ENCODE peak calls at places on chromosomes 11 and 22, in six cellular contexts. G is colonic mucosa, O is psoas muscle, B is HCT116, N is thoracic aorta, Q is spleen. I is an unnamed sample.
A peak's percentile ranks its signal among the peaks of the same experiment; 100 is the strongest.

GRCh38 chr11:18106688-18107087 is 806 bp upstream of the SAAL1 start:
- DNase-seq in G (no peak), O (no peak), B (no peak), N (no peak), Q (no peak), I (no peak)

GRCh38 chr11:131823772-131824171 is 453.4 kb downstream of the NTM start:
- DNase-seq in G (no peak), O (no peak), B (no peak), N (no peak), Q (no peak), I (no peak)

GRCh38 chr11:60288531-60288930 is 8.1 kb downstream of the MS4A4A start:
- DNase-seq in G (no peak), O (no peak), B (no peak), N (no peak), Q (no peak), I (no peak)

GRCh38 chr11:44036811-44037657 is 10.7 kb upstream of the ACCSL start:
- DNase-seq in G (peak; percentile 59), O (peak; percentile 77), B (peak; percentile 61), N (peak; percentile 66), Q (peak; percentile 78), I (peak; percentile 84)

GRCh38 chr22:17872491-17872890 is 98.2 kb upstream of the BID start:
- DNase-seq in G (no peak), O (no peak), B (no peak), N (no peak), Q (no peak), I (no peak)

GRCh38 chr11:88482871-88483301 is 145.3 kb upstream of the CTSC start:
- DNase-seq in G (no peak), O (no peak), B (no peak), N (no peak), Q (no peak), I (no peak)

GRCh38 chr11:34827239-34827638 is 88.9 kb downstream of the APIP start:
- DNase-seq in G (no peak), O (no peak), B (no peak), N (no peak), Q (no peak), I (no peak)

GRCh38 chr11:73465019-73465675 is 88.9 kb downstream of the RELT start:
- DNase-seq in G (no peak), O (no peak), B (no peak), N (no peak), Q (no peak), I (no peak)

GRCh38 chr11:6705905-6706535 is 22.9 kb upstream of the MRPL17 start:
- DNase-seq in G (peak; percentile 47), O (no peak), B (no peak), N (peak; percentile 15), Q (no peak), I (peak; percentile 55)

GRCh38 chr11:2194877-2195755 is 23.5 kb upstream of the TH start:
- DNase-seq in G (peak; percentile 49), O (no peak), B (no peak), N (no peak), Q (no peak), I (no peak)

GRCh38 chr22:41539146-41540005 is 4.9 kb downstream of the POLR3H start:
- DNase-seq in G (no peak), O (no peak), B (no peak), N (no peak), Q (no peak), I (no peak)

GRCh38 chr11:34788642-34789041 is 127.5 kb downstream of the APIP start:
- DNase-seq in G (no peak), O (no peak), B (no peak), N (no peak), Q (no peak), I (no peak)

GRCh38 chr11:2275334-2276279 is 5.2 kb upstream of the ASCL2 start:
- DNase-seq in G (no peak), O (no peak), B (no peak), N (no peak), Q (no peak), I (no peak)

GRCh38 chr11:88208742-88209141 is 33.5 kb upstream of the RAB38 start:
- DNase-seq in G (no peak), O (no peak), B (no peak), N (no peak), Q (no peak), I (no peak)

GRCh38 chr11:66612458-66612857 is 4.0 kb upstream of the RBM14 start:
- DNase-seq in G (no peak), O (no peak), B (no peak), N (no peak), Q (no peak), I (no peak)

GRCh38 chr11:18352581-18352980 is 30.2 kb downstream of the GTF2H1 start:
- DNase-seq in G (no peak), O (no peak), B (no peak), N (no peak), Q (no peak), I (no peak)

GRCh38 chr11:88383446-88383845 is 45.9 kb upstream of the CTSC start:
- DNase-seq in G (no peak), O (no peak), B (no peak), N (no peak), Q (no peak), I (no peak)

GRCh38 chr11:843818-844692 is 1.4 kb downstream of the TSPAN4 start:
- DNase-seq in G (peak; percentile 84), O (peak; percentile 95), B (no peak), N (peak; percentile 83), Q (peak; percentile 94), I (peak; percentile 94)

GRCh38 chr11:86538223-86538548 is 134.2 kb downstream of the ME3 start:
- DNase-seq in G (no peak), O (no peak), B (no peak), N (no peak), Q (no peak), I (no peak)

GRCh38 chr11:111245425-111245824 is at the start of gene POU2AF2:
- DNase-seq in G (no peak), O (no peak), B (no peak), N (no peak), Q (no peak), I (no peak)

GRCh38 chr11:95231126-95231880 is at the start of gene SESN3:
- DNase-seq in G (peak; percentile 98), O (peak; percentile 99), B (peak; percentile 87), N (peak; percentile 93), Q (peak; percentile 100), I (peak; percentile 98)

GRCh38 chr11:95231881-95232605 is 1.0 kb upstream of the SESN3 start:
- DNase-seq in G (peak; percentile 72), O (peak; percentile 62), B (no peak), N (no peak), Q (peak; percentile 95), I (peak; percentile 63)

GRCh38 chr11:95230054-95231034 is 658 bp downstream of the SESN3 start:
- DNase-seq in G (peak; percentile 43), O (peak; percentile 17), B (no peak), N (no peak), Q (no peak), I (peak; percentile 17)

GRCh38 chr11:95229199-95230053 is 1.6 kb downstream of the SESN3 start:
- DNase-seq in G (peak; percentile 45), O (no peak), B (no peak), N (no peak), Q (peak; percentile 68), I (no peak)

GRCh38 chr11:95228081-95228859 is 2.7 kb downstream of the SESN3 start:
- DNase-seq in G (no peak), O (no peak), B (no peak), N (no peak), Q (no peak), I (no peak)
- H3K27ac ChIP-seq in G (no peak overlapping the region), O (no peak overlapping the region), B (no peak overlapping the region), N (peak overlapping the region; percentile 31), Q (no peak overlapping the region), I (no peak overlapping the region)

GRCh38 chr22:46415816-46416536 is 80.5 kb downstream of the TRMU start:
- DNase-seq in G (no peak), O (no peak), B (no peak), N (no peak), Q (no peak), I (no peak)

GRCh38 chr22:46417769-46418168 is 82.3 kb downstream of the TRMU start:
- DNase-seq in G (no peak), O (no peak), B (no peak), N (no peak), Q (no peak), I (no peak)

GRCh38 chr22:46416537-46417267 is 81.2 kb downstream of the TRMU start:
- DNase-seq in G (no peak), O (no peak), B (no peak), N (no peak), Q (no peak), I (no peak)

GRCh38 chr22:46418827-46419226 is 83.3 kb downstream of the TRMU start:
- DNase-seq in G (no peak), O (no peak), B (no peak), N (no peak), Q (no peak), I (no peak)

GRCh38 chr22:46417268-46417580 is 81.7 kb downstream of the TRMU start:
- DNase-seq in G (no peak), O (no peak), B (no peak), N (no peak), Q (no peak), I (no peak)
- TF ChIP-seq CTCF in G (no peak), O (no peak), B (no peak), N (no peak), Q (no peak), I (no peak)

GRCh38 chr11:89736566-89736965 is 26.5 kb downstream of the TRIM77 start:
- DNase-seq in G (no peak), O (no peak), B (no peak), N (no peak), Q (no peak), I (no peak)

GRCh38 chr11:89737116-89737515 is 27.0 kb downstream of the TRIM77 start:
- DNase-seq in G (no peak), O (no peak), B (no peak), N (no peak), Q (no peak), I (no peak)
- H3K36me3 ChIP-seq in G (no peaks in the 10 kb centered on the region), O (no peaks in the 10 kb centered on the region), B (no peaks in the 10 kb centered on the region), N (no peaks in the 10 kb centered on the region), Q (no peaks in the 10 kb centered on the region), I (no peaks in the 10 kb centered on the region)

GRCh38 chr11:121365304-121365703 is 72.7 kb downstream of the SC5D start:
- DNase-seq in G (no peak), O (no peak), B (no peak), N (no peak), Q (no peak), I (no peak)

GRCh38 chr11:121367434-121367833 is 74.9 kb downstream of the SC5D start:
- DNase-seq in G (no peak), O (no peak), B (no peak), N (no peak), Q (no peak), I (no peak)

GRCh38 chr11:121368504-121368903 is 75.9 kb downstream of the SC5D start:
- DNase-seq in G (no peak), O (no peak), B (no peak), N (no peak), Q (no peak), I (no peak)

GRCh38 chr11:121366038-121366437 is 73.5 kb downstream of the SC5D start:
- DNase-seq in G (no peak), O (no peak), B (no peak), N (no peak), Q (no peak), I (no peak)

DNA sequence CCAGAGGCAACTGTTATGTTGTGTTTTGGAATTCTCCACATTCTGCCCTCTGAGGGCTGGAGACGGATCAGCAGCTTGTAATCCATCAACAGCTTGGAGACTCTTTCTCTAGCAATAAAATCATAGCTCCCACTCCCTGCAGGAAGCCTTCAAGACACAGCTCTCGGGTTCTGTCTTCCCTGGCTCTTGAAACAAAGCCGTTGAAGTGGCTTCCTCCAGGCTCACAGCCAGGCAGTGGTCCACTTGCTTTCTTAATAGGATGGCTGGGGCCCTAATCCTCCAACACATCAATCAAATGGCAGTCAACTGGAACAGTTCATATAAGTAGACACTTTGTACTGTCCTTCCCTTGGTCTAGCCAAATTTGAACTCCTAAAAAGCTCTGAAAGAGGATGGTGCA is 74.4 kb downstream of the SC5D start:
- DNase-seq in G (no peak), O (no peak), B (no peak), N (no peak), Q (no peak), I (peak; percentile 15)
- H3K27ac ChIP-seq in G (no peak overlapping the region), O (no peak overlapping the region), B (no peak overlapping the region), N (no peak overlapping the region), Q (peak overlapping the region; percentile 71), I (peak overlapping the region; percentile 15)

I was measured in uterus.